ENCODE peak calls at places on chromosomes 16 and 17, in eight cellular contexts. One of them, this sample, is unnamed.

GRCh38 chr17:27408891-27409290 is 47.4 kb upstream of the KSR1 start:
- DNase-seq in heart right ventricle: no peak
- DNase-seq in dorsolateral prefrontal cortex: no peak
- DNase-seq in heart left ventricle: no peak
- DNase-seq in cardiac muscle cell: peak; percentile 35
- DNase-seq in effector memory CD4-positive, alpha-beta T cell: no peak
- DNase-seq in endodermal cell: no peak
- DNase-seq in fibroblast of lung: peak; percentile 23
- DNase-seq in this sample: no peak

GRCh38 chr16:4327782-4328579 is 12.1 kb downstream of the GLIS2 start:
- DNase-seq in heart right ventricle: peak; percentile 82
- DNase-seq in dorsolateral prefrontal cortex: peak; percentile 82
- DNase-seq in heart left ventricle: peak; percentile 91
- DNase-seq in cardiac muscle cell: peak; percentile 85
- DNase-seq in effector memory CD4-positive, alpha-beta T cell: no peak
- DNase-seq in endodermal cell: peak; percentile 95
- DNase-seq in fibroblast of lung: peak; percentile 80
- DNase-seq in this sample: peak; percentile 41

GRCh38 chr17:7282752-7283321 is 1.3 kb downstream of the SLC2A4 start:
- DNase-seq in heart right ventricle: no peak
- DNase-seq in dorsolateral prefrontal cortex: no peak
- DNase-seq in heart left ventricle: no peak
- DNase-seq in cardiac muscle cell: no peak
- DNase-seq in effector memory CD4-positive, alpha-beta T cell: no peak
- DNase-seq in endodermal cell: no peak
- DNase-seq in fibroblast of lung: peak; percentile 22
- DNase-seq in this sample: no peak

GRCh38 chr17:6172642-6173330 is 102.6 kb downstream of the WSCD1 start:
- DNase-seq in heart right ventricle: no peak
- DNase-seq in dorsolateral prefrontal cortex: no peak
- DNase-seq in heart left ventricle: no peak
- DNase-seq in cardiac muscle cell: no peak
- DNase-seq in effector memory CD4-positive, alpha-beta T cell: no peak
- DNase-seq in endodermal cell: peak; percentile 61
- DNase-seq in fibroblast of lung: no peak
- DNase-seq in this sample: no peak

GRCh38 chr17:38697061-38697820 is 7.8 kb upstream of the MLLT6 start:
- DNase-seq in heart right ventricle: no peak
- DNase-seq in dorsolateral prefrontal cortex: no peak
- DNase-seq in heart left ventricle: no peak
- DNase-seq in cardiac muscle cell: no peak
- DNase-seq in effector memory CD4-positive, alpha-beta T cell: no peak
- DNase-seq in endodermal cell: no peak
- DNase-seq in fibroblast of lung: no peak
- DNase-seq in this sample: no peak

GRCh38 chr17:77475012-77475976 is 334.5 kb downstream of the SEC14L1 start:
- DNase-seq in heart right ventricle: peak; percentile 17
- DNase-seq in dorsolateral prefrontal cortex: no peak
- DNase-seq in heart left ventricle: no peak
- DNase-seq in cardiac muscle cell: peak; percentile 83
- DNase-seq in effector memory CD4-positive, alpha-beta T cell: peak; percentile 66
- DNase-seq in endodermal cell: no peak
- DNase-seq in fibroblast of lung: peak; percentile 94
- DNase-seq in this sample: peak; percentile 67

GRCh38 chr16:3980311-3981111 is 100.0 kb upstream of the CREBBP start:
- DNase-seq in heart right ventricle: no peak
- DNase-seq in dorsolateral prefrontal cortex: no peak
- DNase-seq in heart left ventricle: no peak
- DNase-seq in cardiac muscle cell: peak; percentile 74
- DNase-seq in effector memory CD4-positive, alpha-beta T cell: no peak
- DNase-seq in endodermal cell: no peak
- DNase-seq in fibroblast of lung: peak; percentile 77
- DNase-seq in this sample: no peak

GRCh38 chr16:81429045-81429521 is 15.5 kb upstream of the CMIP start:
- DNase-seq in heart right ventricle: no peak
- DNase-seq in dorsolateral prefrontal cortex: no peak
- DNase-seq in heart left ventricle: peak; percentile 49
- DNase-seq in cardiac muscle cell: peak; percentile 64
- DNase-seq in effector memory CD4-positive, alpha-beta T cell: no peak
- DNase-seq in endodermal cell: peak; percentile 90
- DNase-seq in fibroblast of lung: peak; percentile 56
- DNase-seq in this sample: no peak

GRCh38 chr17:32519769-32520701 is 33.2 kb downstream of the CDK5R1 start:
- DNase-seq in heart right ventricle: peak; percentile 18
- DNase-seq in dorsolateral prefrontal cortex: no peak
- DNase-seq in heart left ventricle: peak; percentile 26
- DNase-seq in cardiac muscle cell: peak; percentile 16
- DNase-seq in effector memory CD4-positive, alpha-beta T cell: peak; percentile 30
- DNase-seq in endodermal cell: peak; percentile 83
- DNase-seq in fibroblast of lung: no peak
- DNase-seq in this sample: peak; percentile 52

GRCh38 chr17:29018788-29019474 is 13.1 kb upstream of the SEZ6 start:
- DNase-seq in heart right ventricle: no peak
- DNase-seq in dorsolateral prefrontal cortex: no peak
- DNase-seq in heart left ventricle: no peak
- DNase-seq in cardiac muscle cell: no peak
- DNase-seq in effector memory CD4-positive, alpha-beta T cell: no peak
- DNase-seq in endodermal cell: peak; percentile 83
- DNase-seq in fibroblast of lung: no peak
- DNase-seq in this sample: no peak

GRCh38 chr16:29726845-29727379 is 18.9 kb downstream of the C16orf54 start:
- DNase-seq in heart right ventricle: no peak
- DNase-seq in dorsolateral prefrontal cortex: no peak
- DNase-seq in heart left ventricle: no peak
- DNase-seq in cardiac muscle cell: no peak
- DNase-seq in effector memory CD4-positive, alpha-beta T cell: no peak
- DNase-seq in endodermal cell: no peak
- DNase-seq in fibroblast of lung: no peak
- DNase-seq in this sample: no peak

GRCh38 chr17:61587242-61587641 is 3.8 kb downstream of the NACA2 start:
- DNase-seq in heart right ventricle: no peak
- DNase-seq in dorsolateral prefrontal cortex: no peak
- DNase-seq in heart left ventricle: no peak
- DNase-seq in cardiac muscle cell: no peak
- DNase-seq in effector memory CD4-positive, alpha-beta T cell: no peak
- DNase-seq in endodermal cell: no peak
- DNase-seq in fibroblast of lung: no peak
- DNase-seq in this sample: no peak

GRCh38 chr16:86044881-86045600 is 146.1 kb downstream of the IRF8 start:
- DNase-seq in heart right ventricle: no peak
- DNase-seq in dorsolateral prefrontal cortex: no peak
- DNase-seq in heart left ventricle: no peak
- DNase-seq in cardiac muscle cell: no peak
- DNase-seq in effector memory CD4-positive, alpha-beta T cell: no peak
- DNase-seq in endodermal cell: peak; percentile 47
- DNase-seq in fibroblast of lung: no peak
- DNase-seq in this sample: peak; percentile 37

GRCh38 chr16:22659933-22660332 is 149.2 kb downstream of the NPIPB5 start:
- DNase-seq in heart right ventricle: no peak
- DNase-seq in dorsolateral prefrontal cortex: no peak
- DNase-seq in heart left ventricle: no peak
- DNase-seq in cardiac muscle cell: no peak
- DNase-seq in effector memory CD4-positive, alpha-beta T cell: no peak
- DNase-seq in endodermal cell: peak; percentile 34
- DNase-seq in fibroblast of lung: no peak
- DNase-seq in this sample: no peak

GRCh38 chr16:55035037-55035436 is 104.4 kb downstream of the IRX5 start:
- DNase-seq in heart right ventricle: peak; percentile 37
- DNase-seq in dorsolateral prefrontal cortex: no peak
- DNase-seq in heart left ventricle: peak; percentile 43
- DNase-seq in cardiac muscle cell: peak; percentile 22
- DNase-seq in effector memory CD4-positive, alpha-beta T cell: no peak
- DNase-seq in endodermal cell: peak; percentile 92
- DNase-seq in fibroblast of lung: no peak
- DNase-seq in this sample: no peak

GRCh38 chr17:58574025-58574424 is 59.6 kb upstream of the MTMR4 start:
- DNase-seq in heart right ventricle: no peak
- DNase-seq in dorsolateral prefrontal cortex: no peak
- DNase-seq in heart left ventricle: no peak
- DNase-seq in cardiac muscle cell: no peak
- DNase-seq in effector memory CD4-positive, alpha-beta T cell: no peak
- DNase-seq in endodermal cell: no peak
- DNase-seq in fibroblast of lung: no peak
- DNase-seq in this sample: no peak

GRCh38 chr16:30030011-30030685 is 923 bp downstream of the TLCD3B start:
- DNase-seq in heart right ventricle: no peak
- DNase-seq in dorsolateral prefrontal cortex: no peak
- DNase-seq in heart left ventricle: no peak
- DNase-seq in cardiac muscle cell: no peak
- DNase-seq in effector memory CD4-positive, alpha-beta T cell: no peak
- DNase-seq in endodermal cell: no peak
- DNase-seq in fibroblast of lung: no peak
- DNase-seq in this sample: no peak

GRCh38 chr16:4261557-4262172 is 11.2 kb downstream of the TFAP4 start:
- DNase-seq in heart right ventricle: peak; percentile 45
- DNase-seq in dorsolateral prefrontal cortex: no peak
- DNase-seq in heart left ventricle: peak; percentile 60
- DNase-seq in cardiac muscle cell: peak; percentile 42
- DNase-seq in effector memory CD4-positive, alpha-beta T cell: no peak
- DNase-seq in endodermal cell: peak; percentile 94
- DNase-seq in fibroblast of lung: peak; percentile 30
- DNase-seq in this sample: no peak

GRCh38 chr17:75959046-75959838 is 18.4 kb upstream of the FBF1 start:
- DNase-seq in heart right ventricle: no peak
- DNase-seq in dorsolateral prefrontal cortex: no peak
- DNase-seq in heart left ventricle: no peak
- DNase-seq in cardiac muscle cell: peak; percentile 34
- DNase-seq in effector memory CD4-positive, alpha-beta T cell: no peak
- DNase-seq in endodermal cell: peak; percentile 72
- DNase-seq in fibroblast of lung: no peak
- DNase-seq in this sample: no peak

GRCh38 chr17:75965468-75965867 is 13.5 kb downstream of the ACOX1 start:
- DNase-seq in heart right ventricle: no peak
- DNase-seq in dorsolateral prefrontal cortex: no peak
- DNase-seq in heart left ventricle: no peak
- DNase-seq in cardiac muscle cell: no peak
- DNase-seq in effector memory CD4-positive, alpha-beta T cell: no peak
- DNase-seq in endodermal cell: no peak
- DNase-seq in fibroblast of lung: no peak
- DNase-seq in this sample: no peak

DNA sequence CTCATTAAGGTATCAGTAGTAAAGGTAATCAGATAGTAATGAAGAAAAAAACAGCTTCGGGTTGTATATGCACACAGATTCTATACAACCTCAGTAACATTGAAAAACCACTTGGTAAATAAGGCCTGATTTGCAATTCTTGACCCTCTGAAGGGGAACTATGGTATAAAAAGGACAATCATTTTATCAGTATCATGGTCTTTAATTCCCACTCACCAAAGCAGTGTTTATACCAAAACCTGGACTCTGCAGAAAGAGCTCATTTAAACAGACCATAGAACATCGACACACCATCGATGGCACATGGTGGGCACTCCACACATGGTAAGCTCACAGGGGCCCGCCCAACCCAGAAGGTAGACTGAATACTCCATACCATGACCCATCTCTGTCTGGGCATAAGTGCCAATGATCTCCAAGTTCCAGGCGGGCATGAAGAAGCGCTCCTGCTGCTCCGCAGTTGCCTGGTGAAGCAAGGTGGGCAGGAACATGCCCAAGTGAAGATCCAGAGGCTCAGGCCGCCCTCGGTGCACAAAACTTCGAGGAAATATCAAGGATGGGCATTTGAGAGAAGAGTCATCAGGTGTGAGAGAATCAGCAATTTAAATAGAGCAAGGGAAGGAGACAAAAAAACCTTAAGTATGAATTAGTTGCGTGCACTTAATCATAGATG is 19.0 kb downstream of the ACOX1 start:
- DNase-seq in heart right ventricle: no peak
- DNase-seq in dorsolateral prefrontal cortex: no peak
- DNase-seq in heart left ventricle: no peak
- DNase-seq in cardiac muscle cell: no peak
- DNase-seq in effector memory CD4-positive, alpha-beta T cell: no peak
- DNase-seq in endodermal cell: no peak
- DNase-seq in fibroblast of lung: no peak
- DNase-seq in this sample: no peak
- H3K27ac ChIP-seq in heart right ventricle: no peak overlapping the region
- H3K27ac ChIP-seq in dorsolateral prefrontal cortex: no peak overlapping the region
- H3K27ac ChIP-seq in heart left ventricle: no peak overlapping the region
- H3K27ac ChIP-seq in cardiac muscle cell: no peak overlapping the region
- H3K27ac ChIP-seq in effector memory CD4-positive, alpha-beta T cell: no peak overlapping the region
- H3K27ac ChIP-seq in endodermal cell: no peak overlapping the region
- H3K27ac ChIP-seq in fibroblast of lung: no peak overlapping the region
- H3K27ac ChIP-seq in this sample: no peak overlapping the region

DNA sequence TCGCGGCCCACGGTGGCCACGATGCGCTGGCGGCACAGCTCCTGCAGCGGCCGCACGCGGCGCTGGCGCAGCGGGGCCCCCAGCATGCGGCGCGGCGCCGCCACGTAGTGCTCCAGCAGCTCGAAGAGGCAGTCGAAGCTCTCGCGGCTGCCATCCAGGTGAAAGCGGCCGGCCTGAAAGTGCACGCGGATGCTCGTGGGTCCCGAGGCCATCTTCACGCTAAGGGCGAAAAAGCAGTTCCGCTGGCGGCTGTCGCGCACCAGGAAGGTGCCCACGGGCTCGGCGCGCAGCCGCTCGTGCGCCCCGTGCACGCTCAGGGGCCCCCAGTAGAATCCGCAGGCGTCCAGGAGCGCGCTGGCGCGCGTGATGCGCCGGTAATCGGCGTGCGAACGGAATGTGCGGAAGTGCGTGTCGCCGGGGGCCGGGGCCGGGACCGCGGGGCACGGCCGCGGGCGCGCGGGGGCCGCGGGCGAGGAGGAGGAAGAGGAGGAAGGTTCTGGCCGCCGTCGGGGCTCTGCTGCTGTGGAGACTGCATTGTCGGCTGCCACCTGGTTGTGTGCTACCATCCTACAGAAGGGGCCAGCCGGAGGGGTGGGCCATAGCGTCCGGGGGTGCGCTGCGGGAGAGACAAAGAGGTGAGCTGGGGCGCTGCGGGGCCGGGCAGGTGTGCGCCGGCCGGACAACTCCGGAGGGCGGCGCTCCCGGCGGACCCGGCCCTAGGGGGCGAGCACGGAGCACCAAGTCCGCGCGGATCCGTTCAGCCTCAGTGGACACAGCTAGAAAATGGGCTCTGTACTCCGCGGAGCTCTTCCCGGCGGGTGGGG is 879 bp downstream of the SOCS1 start:
- DNase-seq in heart right ventricle: peak; percentile 41
- DNase-seq in dorsolateral prefrontal cortex: no peak
- DNase-seq in heart left ventricle: peak; percentile 48
- DNase-seq in cardiac muscle cell: peak; percentile 62
- DNase-seq in effector memory CD4-positive, alpha-beta T cell: peak; percentile 50
- DNase-seq in endodermal cell: peak; percentile 58
- DNase-seq in fibroblast of lung: peak; percentile 40
- DNase-seq in this sample: peak; percentile 82
- H3K27ac ChIP-seq in heart right ventricle: peak overlapping the region; percentile 99
- H3K27ac ChIP-seq in dorsolateral prefrontal cortex: peak overlapping the region; percentile 96
- H3K27ac ChIP-seq in heart left ventricle: no peak overlapping the region
- H3K27ac ChIP-seq in cardiac muscle cell: no peak overlapping the region
- H3K27ac ChIP-seq in effector memory CD4-positive, alpha-beta T cell: peak overlapping the region; percentile 79
- H3K27ac ChIP-seq in endodermal cell: no peak overlapping the region
- H3K27ac ChIP-seq in fibroblast of lung: peak overlapping the region; percentile 79
- H3K27ac ChIP-seq in this sample: peak overlapping the region; percentile 83

GRCh38 chr17:4772235-4772613 is 538 bp downstream of the TM4SF5 start:
- DNase-seq in heart right ventricle: no peak
- DNase-seq in dorsolateral prefrontal cortex: no peak
- DNase-seq in heart left ventricle: no peak
- DNase-seq in cardiac muscle cell: no peak
- DNase-seq in effector memory CD4-positive, alpha-beta T cell: no peak
- DNase-seq in endodermal cell: no peak
- DNase-seq in fibroblast of lung: no peak
- DNase-seq in this sample: no peak
- H3K27ac ChIP-seq in heart right ventricle: no peak overlapping the region
- H3K27ac ChIP-seq in dorsolateral prefrontal cortex: no peak overlapping the region
- H3K27ac ChIP-seq in heart left ventricle: no peak overlapping the region
- H3K27ac ChIP-seq in cardiac muscle cell: no peak overlapping the region
- H3K27ac ChIP-seq in effector memory CD4-positive, alpha-beta T cell: no peak overlapping the region
- H3K27ac ChIP-seq in endodermal cell: no peak overlapping the region
- H3K27ac ChIP-seq in fibroblast of lung: no peak overlapping the region
- H3K27ac ChIP-seq in this sample: no peak overlapping the region

GRCh38 chr16:50804290-50804907 is 62.5 kb downstream of the CYLD start:
- DNase-seq in heart right ventricle: no peak
- DNase-seq in dorsolateral prefrontal cortex: no peak
- DNase-seq in heart left ventricle: no peak
- DNase-seq in cardiac muscle cell: no peak
- DNase-seq in effector memory CD4-positive, alpha-beta T cell: no peak
- DNase-seq in endodermal cell: no peak
- DNase-seq in fibroblast of lung: no peak
- DNase-seq in this sample: no peak
- H3K27ac ChIP-seq in heart right ventricle: no peak overlapping the region
- H3K27ac ChIP-seq in dorsolateral prefrontal cortex: peak overlapping the region; percentile 95
- H3K27ac ChIP-seq in heart left ventricle: no peak overlapping the region
- H3K27ac ChIP-seq in cardiac muscle cell: no peak overlapping the region
- H3K27ac ChIP-seq in effector memory CD4-positive, alpha-beta T cell: no peak overlapping the region
- H3K27ac ChIP-seq in endodermal cell: no peak overlapping the region
- H3K27ac ChIP-seq in fibroblast of lung: no peak overlapping the region
- H3K27ac ChIP-seq in this sample: no peak overlapping the region

This sample was measured in CD4-positive, alpha-beta memory T cell.